ENCODE peak calls at places on chromosome 14, in four cellular contexts. O is AG10803, R is neural crest cell, B is nephron progenitor cell. L is an unnamed sample.

GRCh38 chr14:104967414-104968152 is 10.6 kb downstream of the AHNAK2 start:
- DNase-seq in O (peak; percentile 24), R (no peak), B (peak; percentile 60), L (peak; percentile 64)

GRCh38 chr14:45185110-45185814 is 49.5 kb downstream of the FANCM start:
- DNase-seq in O (peak; percentile 45), R (no peak), B (no peak), L (no peak)

GRCh38 chr14:58752782-58753181 is 115.0 kb downstream of the DACT1 start:
- DNase-seq in O (no peak), R (no peak), B (no peak), L (peak; percentile 63)

GRCh38 chr14:87888136-87888999 is 104.6 kb downstream of the GALC start:
- DNase-seq in O (no peak), R (no peak), B (peak; percentile 32), L (peak; percentile 11)

GRCh38 chr14:97178781-97179180 is 381.6 kb downstream of the VRK1 start:
- DNase-seq in O (peak; percentile 55), R (no peak), B (no peak), L (no peak)

GRCh38 chr14:102558566-102558965 is 33.9 kb upstream of the RCOR1 start:
- DNase-seq in O (no peak), R (no peak), B (no peak), L (no peak)

GRCh38 chr14:24425704-24426103 is 3.8 kb downstream of the CBLN3 start:
- DNase-seq in O (peak; percentile 82), R (no peak), B (no peak), L (no peak)

GRCh38 chr14:95545769-95546168 is 10.9 kb downstream of the GLRX5 start:
- DNase-seq in O (peak; percentile 76), R (no peak), B (no peak), L (no peak)

GRCh38 chr14:29663281-29663801 is 264.3 kb downstream of the PRKD1 start:
- DNase-seq in O (peak; percentile 62), R (no peak), B (no peak), L (no peak)

GRCh38 chr14:61887628-61888027 is 125.4 kb downstream of the SNAPC1 start:
- DNase-seq in O (no peak), R (no peak), B (no peak), L (no peak)

GRCh38 chr14:30980980-30981379 is 44.5 kb upstream of the AP4S1 start:
- DNase-seq in O (no peak), R (no peak), B (no peak), L (no peak)

GRCh38 chr14:105203057-105203494 is 22.0 kb upstream of the NUDT14 start:
- DNase-seq in O (peak; percentile 57), R (peak; percentile 85), B (peak; percentile 89), L (peak; percentile 84)

GRCh38 chr14:31009836-31010618 is 15.4 kb upstream of the AP4S1 start:
- DNase-seq in O (no peak), R (no peak), B (no peak), L (no peak)

GRCh38 chr14:28765169-28765906 is 1.2 kb upstream of the FOXG1 start:
- DNase-seq in O (no peak), R (no peak), B (no peak), L (no peak)

GRCh38 chr14:71139058-71139946 is 232.0 kb downstream of the PCNX1 start:
- DNase-seq in O (peak; percentile 53), R (peak; percentile 60), B (peak; percentile 69), L (peak; percentile 67)

GRCh38 chr14:24339284-24340151 is at the start of gene RIPK3:
- DNase-seq in O (no peak), R (no peak), B (peak; percentile 66), L (peak; percentile 60)

GRCh38 chr14:80587096-80587724 is 354.3 kb downstream of the CEP128 start:
- DNase-seq in O (peak; percentile 60), R (no peak), B (no peak), L (no peak)

GRCh38 chr14:65134651-65135579 is 32.6 kb upstream of the MAX start:
- DNase-seq in O (peak; percentile 17), R (no peak), B (no peak), L (peak; percentile 32)

GRCh38 chr14:23300687-23301223 is 1.9 kb downstream of the PPP1R3E start:
- DNase-seq in O (no peak), R (no peak), B (no peak), L (peak; percentile 13)

GRCh38 chr14:75340921-75341320 is 62.3 kb downstream of the FOS start:
- DNase-seq in O (no peak), R (no peak), B (no peak), L (no peak)

GRCh38 chr14:104361101-104361591 is 218.4 kb upstream of the C14orf180 start:
- DNase-seq in O (no peak), R (no peak), B (no peak), L (no peak)

GRCh38 chr14:98494582-98494981 is 777.4 kb downstream of the BCL11B start:
- DNase-seq in O (peak; percentile 39), R (no peak), B (no peak), L (no peak)

GRCh38 chr14:69281450-69282169 is 21.7 kb downstream of the GALNT16 start:
- DNase-seq in O (no peak), R (no peak), B (no peak), L (no peak)

GRCh38 chr14:104791425-104791824 is 4.1 kb downstream of the AKT1 start:
- DNase-seq in O (no peak), R (no peak), B (no peak), L (no peak)

GRCh38 chr14:103393687-103394626 is 8.7 kb downstream of the MARK3 start:
- DNase-seq in O (peak; percentile 70), R (no peak), B (no peak), L (no peak)

GRCh38 chr14:100306506-100307214 is 416 bp upstream of the SLC25A29 start:
- DNase-seq in O (peak; percentile 78), R (peak; percentile 84), B (peak; percentile 93), L (peak; percentile 91)
- TF ChIP-seq CTCF in O (no peak), R (no peak), B (no peak), L (no peak)

DNA sequence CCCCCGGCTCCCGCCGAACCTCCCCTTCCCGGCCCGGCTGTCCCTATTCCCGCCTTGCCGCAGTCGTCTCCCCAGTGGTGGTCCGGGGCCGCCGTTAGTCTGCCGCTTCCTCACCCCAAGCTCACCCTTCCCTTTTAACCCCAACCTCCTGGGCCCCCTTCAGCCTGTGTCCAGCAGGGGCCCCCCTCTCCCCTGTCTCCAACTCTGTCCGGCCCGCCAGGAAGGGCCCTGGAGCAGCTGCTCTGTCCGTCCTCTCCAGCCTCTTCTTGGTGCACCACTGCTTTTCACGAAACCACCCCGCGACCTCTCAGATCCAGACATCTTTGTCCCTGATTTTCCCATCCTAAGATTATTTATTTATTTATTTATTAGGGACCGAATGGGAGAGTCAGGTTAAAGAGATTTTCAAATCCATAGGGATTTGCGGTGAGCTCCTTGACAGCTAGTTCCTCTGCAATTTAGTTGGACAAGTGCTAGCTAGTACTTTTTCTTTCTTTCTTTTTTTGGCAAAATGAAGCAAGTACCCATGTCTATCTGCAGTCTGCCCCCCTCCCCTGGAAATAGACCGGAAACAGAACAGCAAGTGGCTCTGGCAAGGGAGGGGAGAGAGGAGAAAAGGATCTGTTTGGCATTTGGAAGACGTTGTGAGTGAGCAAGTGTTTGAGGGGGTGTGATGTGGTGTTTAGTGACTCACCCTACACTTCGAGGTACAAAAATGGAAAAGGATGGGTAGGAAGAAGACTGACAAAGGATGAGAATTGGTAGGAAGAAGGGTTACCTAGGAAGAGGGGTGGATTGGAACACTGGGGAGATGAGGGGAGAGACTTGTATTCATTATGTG is 632 bp downstream of the UBR7 start:
- DNase-seq in O (peak; percentile 48), R (peak; percentile 49), B (peak; percentile 62), L (peak; percentile 69)
- TF ChIP-seq CTCF in O (peak; percentile 39), R (peak; percentile 51), B (no peak), L (peak; percentile 38)

GRCh38 chr14:77799863-77800730 is at the start of gene ADCK1:
- DNase-seq in O (peak; percentile 70), R (peak; percentile 77), B (peak; percentile 86), L (peak; percentile 80)
- TF ChIP-seq CTCF in O (peak; percentile 58), R (peak; percentile 58), B (peak; percentile 17), L (peak; percentile 17)

GRCh38 chr14:106269029-106269428 is 742.6 kb downstream of the TMEM121 start:
- DNase-seq in O (no peak), R (no peak), B (no peak), L (no peak)

GRCh38 chr14:106269451-106270204 is 743.2 kb downstream of the TMEM121 start:
- DNase-seq in O (no peak), R (no peak), B (no peak), L (no peak)

DNA sequence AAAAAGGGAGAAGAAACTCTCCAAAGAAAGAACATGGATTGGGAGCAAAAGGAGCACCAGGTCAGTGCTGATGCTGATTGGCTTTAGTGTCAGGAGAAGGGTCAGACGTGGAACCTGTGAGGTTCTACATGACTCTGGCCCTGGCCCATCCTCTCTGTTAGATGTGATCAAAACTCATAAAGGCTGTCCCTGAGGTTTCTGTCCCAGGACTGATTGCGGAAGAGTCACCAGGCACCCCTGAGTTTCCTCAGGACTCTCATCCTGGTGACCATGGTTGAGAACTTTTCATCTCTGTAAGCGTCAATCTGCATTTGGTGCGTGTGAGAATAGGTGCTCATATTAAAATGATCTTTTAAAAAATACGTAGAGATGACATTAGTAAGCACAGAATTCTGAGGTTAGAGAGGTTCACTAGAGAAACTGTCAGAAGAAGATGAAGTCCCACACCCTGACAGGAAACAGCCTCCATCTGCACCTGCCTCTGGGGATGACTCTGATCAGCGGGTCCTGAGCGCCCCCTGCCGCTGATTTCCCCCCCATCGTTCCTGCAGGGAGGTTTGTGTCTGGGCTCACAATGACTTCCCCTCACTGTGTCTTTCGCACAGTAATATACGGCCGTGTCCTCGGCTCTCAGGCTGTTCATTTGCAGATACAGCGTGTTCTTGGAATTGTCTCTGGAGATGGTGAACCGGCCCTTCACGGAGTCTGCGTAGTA is 741.8 kb downstream of the TMEM121 start:
- DNase-seq in O (no peak), R (no peak), B (no peak), L (peak; percentile 17)
- TF ChIP-seq CTCF in O (no peak), R (no peak), B (no peak), L (no peak)

DNA sequence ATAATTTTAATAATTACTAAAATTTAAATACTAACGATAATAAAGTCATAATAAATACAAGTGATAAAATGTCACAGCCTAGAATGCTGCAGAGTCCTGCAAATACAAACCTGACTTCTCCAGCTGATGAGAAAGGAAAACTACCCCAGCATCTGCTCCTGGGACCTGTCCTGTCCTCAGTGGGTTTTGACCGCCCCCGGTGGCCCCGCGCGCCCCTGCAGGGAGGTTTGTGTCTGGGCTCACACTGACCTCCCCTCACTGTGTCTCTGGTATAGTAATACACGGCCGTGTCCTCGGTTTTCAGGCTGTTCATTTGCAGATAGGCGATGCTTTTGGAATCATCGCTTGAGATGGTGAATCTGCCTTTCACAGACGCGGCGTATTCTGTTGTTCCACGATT is 1139.4 kb downstream of the TMEM121 start:
- DNase-seq in O (no peak), R (no peak), B (no peak), L (no peak)
- TF ChIP-seq CTCF in O (no peak), R (no peak), B (no peak), L (no peak)

DNA sequence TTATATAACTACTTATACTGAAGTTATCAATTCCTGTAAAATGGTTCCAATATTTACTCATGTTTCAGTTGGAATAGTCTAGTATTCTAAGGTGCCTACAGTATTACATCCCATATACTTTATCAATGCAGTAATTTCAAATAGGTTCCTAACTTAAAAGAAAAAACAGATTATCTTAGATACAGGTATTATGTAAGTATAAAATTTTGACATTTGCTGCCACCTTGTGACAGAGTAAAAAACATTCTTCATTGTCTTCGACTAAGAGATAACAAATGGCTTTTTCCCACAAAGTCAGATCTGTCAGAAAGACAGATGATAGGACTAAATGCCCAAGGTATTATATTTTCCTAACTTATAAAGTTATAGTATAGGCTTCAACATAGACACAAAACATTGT is 78.7 kb downstream of the TXNDC16 start:
- DNase-seq in O (peak; percentile 57), R (no peak), B (no peak), L (peak; percentile 4)
- TF ChIP-seq CTCF in O (peak; percentile 45), R (peak; percentile 56), B (peak; percentile 23), L (no peak)

GRCh38 chr14:21072102-21072501 is 2.0 kb downstream of the ARHGEF40 start:
- DNase-seq in O (peak; percentile 86), R (no peak), B (no peak), L (no peak)
- TF ChIP-seq CTCF in O (peak; percentile 47), R (no peak), B (no peak), L (no peak)

GRCh38 chr14:99562848-99563748 is 40.9 kb downstream of the CCDC85C start:
- DNase-seq in O (peak; percentile 64), R (peak; percentile 82), B (peak; percentile 92), L (peak; percentile 93)
- TF ChIP-seq CTCF in O (peak; percentile 47), R (peak; percentile 61), B (peak; percentile 42), L (peak; percentile 38)